ENCODE peak calls at places on chromosomes 5 and 9, in eight cellular contexts. One of them, this sample, is unnamed.

GRCh38 chr9:73667749-73668148 is 516.1 kb downstream of the ANXA1 start:
- DNase-seq in Kasumi-1: no peak
- DNase-seq in activated CD4-positive, alpha-beta T cell treated with anti-CD3 and anti-CD28 coated beads, Interleukin-2, amount 10 ng/mL, durations not matched to agents 7 days and 5 days: no peak
- DNase-seq in stimulated activated CD4-positive, alpha-beta T cell treated with anti-CD3 and anti-CD28 coated beads, Interleukin-12 subunit alpha, Interleukin-12 subunit beta, amount 100 ng/mL, for 4 hours: no peak
- DNase-seq in NCI-H146: no peak
- DNase-seq in SW480: no peak
- DNase-seq in thoracic aorta: no peak
- DNase-seq in GM10248: no peak
- DNase-seq in this sample: no peak

GRCh38 chr9:134328841-134329575 is 2.8 kb downstream of the RXRA start:
- DNase-seq in Kasumi-1: no peak
- DNase-seq in activated CD4-positive, alpha-beta T cell treated with anti-CD3 and anti-CD28 coated beads, Interleukin-2, amount 10 ng/mL, durations not matched to agents 7 days and 5 days: no peak
- DNase-seq in stimulated activated CD4-positive, alpha-beta T cell treated with anti-CD3 and anti-CD28 coated beads, Interleukin-12 subunit alpha, Interleukin-12 subunit beta, amount 100 ng/mL, for 4 hours: no peak
- DNase-seq in NCI-H146: no peak
- DNase-seq in SW480: peak
- DNase-seq in thoracic aorta: no peak
- DNase-seq in GM10248: no peak
- DNase-seq in this sample: no peak

GRCh38 chr9:133768859-133769510 is 30.8 kb upstream of the SARDH start:
- DNase-seq in Kasumi-1: no peak
- DNase-seq in activated CD4-positive, alpha-beta T cell treated with anti-CD3 and anti-CD28 coated beads, Interleukin-2, amount 10 ng/mL, durations not matched to agents 7 days and 5 days: no peak
- DNase-seq in stimulated activated CD4-positive, alpha-beta T cell treated with anti-CD3 and anti-CD28 coated beads, Interleukin-12 subunit alpha, Interleukin-12 subunit beta, amount 100 ng/mL, for 4 hours: no peak
- DNase-seq in NCI-H146: peak
- DNase-seq in SW480: no peak
- DNase-seq in thoracic aorta: no peak
- DNase-seq in GM10248: no peak
- DNase-seq in this sample: no peak

GRCh38 chr9:34382879-34383278 is 6.2 kb upstream of the MYORG start:
- DNase-seq in Kasumi-1: no peak
- DNase-seq in activated CD4-positive, alpha-beta T cell treated with anti-CD3 and anti-CD28 coated beads, Interleukin-2, amount 10 ng/mL, durations not matched to agents 7 days and 5 days: no peak
- DNase-seq in stimulated activated CD4-positive, alpha-beta T cell treated with anti-CD3 and anti-CD28 coated beads, Interleukin-12 subunit alpha, Interleukin-12 subunit beta, amount 100 ng/mL, for 4 hours: no peak
- DNase-seq in NCI-H146: no peak
- DNase-seq in SW480: no peak
- DNase-seq in thoracic aorta: no peak
- DNase-seq in GM10248: no peak
- DNase-seq in this sample: no peak

GRCh38 chr5:116137544-116138378 is 52.9 kb downstream of the COMMD10 start:
- DNase-seq in Kasumi-1: peak
- DNase-seq in activated CD4-positive, alpha-beta T cell treated with anti-CD3 and anti-CD28 coated beads, Interleukin-2, amount 10 ng/mL, durations not matched to agents 7 days and 5 days: peak
- DNase-seq in stimulated activated CD4-positive, alpha-beta T cell treated with anti-CD3 and anti-CD28 coated beads, Interleukin-12 subunit alpha, Interleukin-12 subunit beta, amount 100 ng/mL, for 4 hours: no peak
- DNase-seq in NCI-H146: peak
- DNase-seq in SW480: peak
- DNase-seq in thoracic aorta: no peak
- DNase-seq in GM10248: peak
- DNase-seq in this sample: peak

GRCh38 chr5:98398465-98398864 is 375.0 kb upstream of the RGMB start:
- DNase-seq in Kasumi-1: no peak
- DNase-seq in activated CD4-positive, alpha-beta T cell treated with anti-CD3 and anti-CD28 coated beads, Interleukin-2, amount 10 ng/mL, durations not matched to agents 7 days and 5 days: no peak
- DNase-seq in stimulated activated CD4-positive, alpha-beta T cell treated with anti-CD3 and anti-CD28 coated beads, Interleukin-12 subunit alpha, Interleukin-12 subunit beta, amount 100 ng/mL, for 4 hours: no peak
- DNase-seq in NCI-H146: no peak
- DNase-seq in SW480: no peak
- DNase-seq in thoracic aorta: no peak
- DNase-seq in GM10248: no peak
- DNase-seq in this sample: no peak

GRCh38 chr5:150488519-150489357 is 19.2 kb upstream of the NDST1 start:
- DNase-seq in Kasumi-1: peak
- DNase-seq in activated CD4-positive, alpha-beta T cell treated with anti-CD3 and anti-CD28 coated beads, Interleukin-2, amount 10 ng/mL, durations not matched to agents 7 days and 5 days: no peak
- DNase-seq in stimulated activated CD4-positive, alpha-beta T cell treated with anti-CD3 and anti-CD28 coated beads, Interleukin-12 subunit alpha, Interleukin-12 subunit beta, amount 100 ng/mL, for 4 hours: no peak
- DNase-seq in NCI-H146: no peak
- DNase-seq in SW480: no peak
- DNase-seq in thoracic aorta: no peak
- DNase-seq in GM10248: no peak
- DNase-seq in this sample: no peak

GRCh38 chr9:129781991-129782390 is 21.0 kb upstream of the TOR1B start:
- DNase-seq in Kasumi-1: no peak
- DNase-seq in activated CD4-positive, alpha-beta T cell treated with anti-CD3 and anti-CD28 coated beads, Interleukin-2, amount 10 ng/mL, durations not matched to agents 7 days and 5 days: no peak
- DNase-seq in stimulated activated CD4-positive, alpha-beta T cell treated with anti-CD3 and anti-CD28 coated beads, Interleukin-12 subunit alpha, Interleukin-12 subunit beta, amount 100 ng/mL, for 4 hours: no peak
- DNase-seq in NCI-H146: no peak
- DNase-seq in SW480: no peak
- DNase-seq in thoracic aorta: no peak
- DNase-seq in GM10248: no peak
- DNase-seq in this sample: no peak

GRCh38 chr5:45862763-45863162 is 166.6 kb upstream of the HCN1 start:
- DNase-seq in Kasumi-1: no peak
- DNase-seq in activated CD4-positive, alpha-beta T cell treated with anti-CD3 and anti-CD28 coated beads, Interleukin-2, amount 10 ng/mL, durations not matched to agents 7 days and 5 days: no peak
- DNase-seq in stimulated activated CD4-positive, alpha-beta T cell treated with anti-CD3 and anti-CD28 coated beads, Interleukin-12 subunit alpha, Interleukin-12 subunit beta, amount 100 ng/mL, for 4 hours: no peak
- DNase-seq in NCI-H146: no peak
- DNase-seq in SW480: no peak
- DNase-seq in thoracic aorta: no peak
- DNase-seq in GM10248: no peak
- DNase-seq in this sample: no peak

This sample was measured in GM12864.